ENCODE peak calls at places on chromosomes 16 and 17, in ten cellular contexts. One of them, this sample, is unnamed.

GRCh38 chr16:4631444-4631843 is 6.8 kb downstream of the MGRN1 start:
- DNase-seq in NB4: no peak
- DNase-seq in body of pancreas: no peak
- DNase-seq in suprapubic skin: no peak
- DNase-seq in HCT116: no peak
- DNase-seq in testis: no peak
- DNase-seq in transverse colon: no peak
- DNase-seq in lower leg skin: no peak
- DNase-seq in A549: no peak
- DNase-seq in heart left ventricle: no peak
- DNase-seq in this sample: no peak

GRCh38 chr17:304461-304860 is 48.1 kb downstream of the RPH3AL start:
- DNase-seq in NB4: no peak
- DNase-seq in body of pancreas: no peak
- DNase-seq in suprapubic skin: no peak
- DNase-seq in HCT116: no peak
- DNase-seq in testis: no peak
- DNase-seq in transverse colon: no peak
- DNase-seq in lower leg skin: no peak
- DNase-seq in A549: no peak
- DNase-seq in heart left ventricle: no peak
- DNase-seq in this sample: no peak

GRCh38 chr17:61239953-61240352 is 159.7 kb upstream of the TBX2 start:
- DNase-seq in NB4: no peak
- DNase-seq in body of pancreas: no peak
- DNase-seq in suprapubic skin: no peak
- DNase-seq in HCT116: no peak
- DNase-seq in testis: no peak
- DNase-seq in transverse colon: no peak
- DNase-seq in lower leg skin: no peak
- DNase-seq in A549: no peak
- DNase-seq in heart left ventricle: no peak
- DNase-seq in this sample: no peak

GRCh38 chr17:76923491-76923890 is 55.3 kb downstream of the MGAT5B start:
- DNase-seq in NB4: no peak
- DNase-seq in body of pancreas: no peak
- DNase-seq in suprapubic skin: no peak
- DNase-seq in HCT116: no peak
- DNase-seq in testis: no peak
- DNase-seq in transverse colon: no peak
- DNase-seq in lower leg skin: no peak
- DNase-seq in A549: no peak
- DNase-seq in heart left ventricle: no peak
- DNase-seq in this sample: no peak

GRCh38 chr16:166375-167116 is 768 bp downstream of the HBM start:
- DNase-seq in NB4: no peak
- DNase-seq in body of pancreas: no peak
- DNase-seq in suprapubic skin: no peak
- DNase-seq in HCT116: no peak
- DNase-seq in testis: no peak
- DNase-seq in transverse colon: no peak
- DNase-seq in lower leg skin: no peak
- DNase-seq in A549: no peak
- DNase-seq in heart left ventricle: no peak
- DNase-seq in this sample: peak; percentile 55

GRCh38 chr17:73867056-73867455 is 222.8 kb upstream of the SDK2 start:
- DNase-seq in NB4: no peak
- DNase-seq in body of pancreas: no peak
- DNase-seq in suprapubic skin: no peak
- DNase-seq in HCT116: no peak
- DNase-seq in testis: no peak
- DNase-seq in transverse colon: no peak
- DNase-seq in lower leg skin: no peak
- DNase-seq in A549: no peak
- DNase-seq in heart left ventricle: no peak
- DNase-seq in this sample: no peak

GRCh38 chr17:63843387-63844292 is 1.2 kb upstream of the SMARCD2 start:
- DNase-seq in NB4: peak; percentile 90
- DNase-seq in body of pancreas: peak; percentile 68
- DNase-seq in suprapubic skin: no peak
- DNase-seq in HCT116: peak; percentile 40
- DNase-seq in testis: peak; percentile 69
- DNase-seq in transverse colon: peak; percentile 45
- DNase-seq in lower leg skin: no peak
- DNase-seq in A549: no peak
- DNase-seq in heart left ventricle: peak; percentile 57
- DNase-seq in this sample: peak; percentile 61

GRCh38 chr17:48014603-48015037 is 23.0 kb downstream of the COPZ2 start:
- DNase-seq in NB4: no peak
- DNase-seq in body of pancreas: no peak
- DNase-seq in suprapubic skin: no peak
- DNase-seq in HCT116: no peak
- DNase-seq in testis: no peak
- DNase-seq in transverse colon: no peak
- DNase-seq in lower leg skin: no peak
- DNase-seq in A549: no peak
- DNase-seq in heart left ventricle: no peak
- DNase-seq in this sample: no peak

GRCh38 chr16:9119795-9120194 is 28.4 kb downstream of the HAPSTR1 start:
- DNase-seq in NB4: no peak
- DNase-seq in body of pancreas: peak; percentile 35
- DNase-seq in suprapubic skin: peak; percentile 55
- DNase-seq in HCT116: no peak
- DNase-seq in testis: peak; percentile 39
- DNase-seq in transverse colon: no peak
- DNase-seq in lower leg skin: peak; percentile 57
- DNase-seq in A549: no peak
- DNase-seq in heart left ventricle: no peak
- DNase-seq in this sample: no peak

GRCh38 chr16:12092347-12092882 is 115.9 kb downstream of the SNX29 start:
- DNase-seq in NB4: no peak
- DNase-seq in body of pancreas: no peak
- DNase-seq in suprapubic skin: no peak
- DNase-seq in HCT116: peak; percentile 7
- DNase-seq in testis: no peak
- DNase-seq in transverse colon: no peak
- DNase-seq in lower leg skin: peak; percentile 8
- DNase-seq in A549: no peak
- DNase-seq in heart left ventricle: no peak
- DNase-seq in this sample: no peak

GRCh38 chr17:50094753-50095616 is at the start of gene PDK2:
- DNase-seq in NB4: peak; percentile 45
- DNase-seq in body of pancreas: peak; percentile 97
- DNase-seq in suprapubic skin: peak; percentile 99
- DNase-seq in HCT116: peak; percentile 96
- DNase-seq in testis: peak; percentile 96
- DNase-seq in transverse colon: peak; percentile 97
- DNase-seq in lower leg skin: peak; percentile 99
- DNase-seq in A549: peak; percentile 99
- DNase-seq in heart left ventricle: peak; percentile 96
- DNase-seq in this sample: peak; percentile 69

GRCh38 chr17:29131814-29132682 is 48.1 kb downstream of the MYO18A start:
- DNase-seq in NB4: peak; percentile 86
- DNase-seq in body of pancreas: no peak
- DNase-seq in suprapubic skin: no peak
- DNase-seq in HCT116: no peak
- DNase-seq in testis: no peak
- DNase-seq in transverse colon: no peak
- DNase-seq in lower leg skin: no peak
- DNase-seq in A549: no peak
- DNase-seq in heart left ventricle: no peak
- DNase-seq in this sample: no peak

GRCh38 chr17:76481091-76481655 is 13.8 kb downstream of the AANAT start:
- DNase-seq in NB4: peak; percentile 42
- DNase-seq in body of pancreas: peak; percentile 57
- DNase-seq in suprapubic skin: no peak
- DNase-seq in HCT116: no peak
- DNase-seq in testis: peak; percentile 44
- DNase-seq in transverse colon: peak; percentile 68
- DNase-seq in lower leg skin: no peak
- DNase-seq in A549: no peak
- DNase-seq in heart left ventricle: no peak
- DNase-seq in this sample: no peak

GRCh38 chr16:11966173-11966572 is 1.2 kb downstream of the TNFRSF17 start:
- DNase-seq in NB4: no peak
- DNase-seq in body of pancreas: no peak
- DNase-seq in suprapubic skin: no peak
- DNase-seq in HCT116: no peak
- DNase-seq in testis: no peak
- DNase-seq in transverse colon: no peak
- DNase-seq in lower leg skin: no peak
- DNase-seq in A549: no peak
- DNase-seq in heart left ventricle: no peak
- DNase-seq in this sample: no peak

GRCh38 chr16:27920391-27920891 is 143.1 kb downstream of the GSG1L start:
- DNase-seq in NB4: no peak
- DNase-seq in body of pancreas: no peak
- DNase-seq in suprapubic skin: no peak
- DNase-seq in HCT116: peak; percentile 35
- DNase-seq in testis: peak; percentile 18
- DNase-seq in transverse colon: no peak
- DNase-seq in lower leg skin: no peak
- DNase-seq in A549: peak; percentile 38
- DNase-seq in heart left ventricle: no peak
- DNase-seq in this sample: no peak

DNA sequence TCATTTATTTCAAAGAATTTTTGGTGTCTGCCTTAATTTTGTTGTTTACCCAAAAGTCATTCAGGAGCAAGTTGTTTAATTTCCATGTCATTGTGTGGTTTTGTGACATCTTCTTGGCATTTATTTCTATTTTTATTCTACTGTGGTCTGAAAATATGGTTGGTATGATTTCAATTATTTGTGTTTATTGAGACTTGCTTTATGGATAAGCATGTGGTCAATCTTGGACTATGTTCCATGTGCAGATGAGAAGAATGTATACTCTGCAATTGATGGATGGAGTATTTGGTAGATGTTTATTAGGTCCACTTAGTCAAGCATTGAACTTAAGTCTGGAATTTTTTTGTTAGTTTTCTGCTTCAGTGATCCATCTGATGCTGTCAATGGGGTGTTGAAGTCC is 383.0 kb downstream of the PMP22 start:
- DNase-seq in NB4: no peak
- DNase-seq in body of pancreas: no peak
- DNase-seq in suprapubic skin: no peak
- DNase-seq in HCT116: no peak
- DNase-seq in testis: no peak
- DNase-seq in transverse colon: no peak
- DNase-seq in lower leg skin: no peak
- DNase-seq in A549: no peak
- DNase-seq in heart left ventricle: no peak
- DNase-seq in this sample: no peak
- TF ChIP-seq POLR2A in NB4: no peak
- TF ChIP-seq POLR2A in body of pancreas: no peak
- TF ChIP-seq POLR2A in suprapubic skin: no peak
- TF ChIP-seq POLR2A in HCT116: no peak
- TF ChIP-seq POLR2A in testis: no peak
- TF ChIP-seq POLR2A in transverse colon: no peak
- TF ChIP-seq POLR2A in lower leg skin: no peak
- TF ChIP-seq POLR2A in A549: no peak
- TF ChIP-seq POLR2A in heart left ventricle: no peak
- TF ChIP-seq POLR2A in this sample: no peak

GRCh38 chr17:17766351-17767095 is 70.3 kb downstream of the SREBF1 start:
- DNase-seq in NB4: no peak
- DNase-seq in body of pancreas: no peak
- DNase-seq in suprapubic skin: no peak
- DNase-seq in HCT116: no peak
- DNase-seq in testis: no peak
- DNase-seq in transverse colon: no peak
- DNase-seq in lower leg skin: no peak
- DNase-seq in A549: no peak
- DNase-seq in heart left ventricle: no peak
- DNase-seq in this sample: peak; percentile 60
- TF ChIP-seq POLR2A in NB4: no peak
- TF ChIP-seq POLR2A in body of pancreas: no peak
- TF ChIP-seq POLR2A in suprapubic skin: no peak
- TF ChIP-seq POLR2A in HCT116: no peak
- TF ChIP-seq POLR2A in testis: no peak
- TF ChIP-seq POLR2A in transverse colon: no peak
- TF ChIP-seq POLR2A in lower leg skin: no peak
- TF ChIP-seq POLR2A in A549: no peak
- TF ChIP-seq POLR2A in heart left ventricle: no peak
- TF ChIP-seq POLR2A in this sample: no peak

GRCh38 chr17:1746975-1747543 is 4.4 kb downstream of the SERPINF2 start:
- DNase-seq in NB4: no peak
- DNase-seq in body of pancreas: peak; percentile 71
- DNase-seq in suprapubic skin: no peak
- DNase-seq in HCT116: no peak
- DNase-seq in testis: peak; percentile 91
- DNase-seq in transverse colon: peak; percentile 77
- DNase-seq in lower leg skin: peak; percentile 94
- DNase-seq in A549: no peak
- DNase-seq in heart left ventricle: no peak
- DNase-seq in this sample: no peak
- TF ChIP-seq POLR2A in NB4: no peak
- TF ChIP-seq POLR2A in body of pancreas: no peak
- TF ChIP-seq POLR2A in suprapubic skin: no peak
- TF ChIP-seq POLR2A in HCT116: no peak
- TF ChIP-seq POLR2A in testis: no peak
- TF ChIP-seq POLR2A in transverse colon: no peak
- TF ChIP-seq POLR2A in lower leg skin: no peak
- TF ChIP-seq POLR2A in A549: no peak
- TF ChIP-seq POLR2A in heart left ventricle: no peak
- TF ChIP-seq POLR2A in this sample: no peak

DNA sequence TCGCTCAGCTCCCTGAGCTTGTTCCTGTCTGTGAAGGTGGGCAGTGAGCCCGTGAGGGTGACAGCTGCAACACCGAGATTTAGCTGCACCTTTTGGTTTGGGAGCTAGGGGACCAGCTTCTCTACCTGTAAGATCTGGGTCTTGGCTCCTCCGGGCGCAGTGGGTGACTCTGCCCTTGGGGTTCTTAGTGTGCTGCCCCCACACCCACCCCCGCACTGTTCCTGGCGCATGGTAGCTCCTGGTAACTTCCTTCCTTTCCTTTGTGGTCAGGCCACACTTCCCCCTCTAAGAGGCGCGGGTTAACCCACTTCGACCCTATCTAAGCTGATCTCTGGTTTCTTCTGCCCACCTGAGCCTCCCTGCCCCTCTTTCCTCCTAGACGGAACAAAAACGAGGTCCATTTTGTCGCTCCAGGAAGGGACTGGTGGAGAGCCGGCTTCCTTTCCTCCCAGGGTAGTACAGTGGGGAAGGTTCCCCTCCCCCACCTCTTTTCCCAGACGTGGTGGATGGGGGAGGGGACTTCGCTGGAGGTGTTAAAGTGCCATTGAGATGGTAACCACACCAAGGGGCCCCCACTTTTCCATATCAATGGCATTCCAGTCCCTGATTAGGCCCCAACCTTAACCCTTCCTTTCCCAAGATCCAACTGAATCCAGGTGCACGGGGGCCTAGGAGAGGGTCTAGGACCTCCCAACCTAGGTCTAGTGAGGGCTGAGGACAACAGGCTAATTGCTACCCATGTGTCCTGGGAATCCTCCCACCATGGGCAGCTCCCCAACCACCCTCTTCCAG is 4.6 kb upstream of the CLDN9 start:
- DNase-seq in NB4: peak; percentile 88
- DNase-seq in body of pancreas: peak; percentile 52
- DNase-seq in suprapubic skin: no peak
- DNase-seq in HCT116: no peak
- DNase-seq in testis: no peak
- DNase-seq in transverse colon: no peak
- DNase-seq in lower leg skin: no peak
- DNase-seq in A549: no peak
- DNase-seq in heart left ventricle: no peak
- DNase-seq in this sample: peak; percentile 23
- TF ChIP-seq POLR2A in NB4: no peak
- TF ChIP-seq POLR2A in body of pancreas: no peak
- TF ChIP-seq POLR2A in suprapubic skin: no peak
- TF ChIP-seq POLR2A in HCT116: no peak
- TF ChIP-seq POLR2A in testis: no peak
- TF ChIP-seq POLR2A in transverse colon: no peak
- TF ChIP-seq POLR2A in lower leg skin: no peak
- TF ChIP-seq POLR2A in A549: no peak
- TF ChIP-seq POLR2A in heart left ventricle: no peak
- TF ChIP-seq POLR2A in this sample: no peak

This sample was measured in erythroblast.